ENCODE peak calls at places on chromosomes 2 and 18, in four cellular contexts. One of them, this sample, is unnamed.

GRCh38 chr18:22465859-22466602 is 48.3 kb upstream of the CTAGE1 start:
- DNase-seq in NB4: peak; percentile 5
- DNase-seq in HL-60: no peak
- DNase-seq in foreskin fibroblast: peak; percentile 84
- DNase-seq in this sample: no peak

GRCh38 chr2:226796840-226797288 is 2.8 kb downstream of the IRS1 start:
- DNase-seq in HL-60: no peak
- DNase-seq in foreskin fibroblast: peak; percentile 64
- DNase-seq in NB4: peak; percentile 26
- DNase-seq in this sample: no peak

GRCh38 chr18:79026491-79026890 is 42.7 kb upstream of the ATP9B start:
- DNase-seq in NB4: no peak
- DNase-seq in foreskin fibroblast: no peak
- DNase-seq in HL-60: no peak
- DNase-seq in this sample: no peak

GRCh38 chr2:67565761-67566160 is 168.6 kb downstream of the ETAA1 start:
- DNase-seq in NB4: no peak
- DNase-seq in foreskin fibroblast: peak; percentile 73
- DNase-seq in HL-60: no peak
- DNase-seq in this sample: no peak

GRCh38 chr2:159859583-159859982 is 61.6 kb upstream of the CD302 start:
- DNase-seq in foreskin fibroblast: no peak
- DNase-seq in NB4: no peak
- DNase-seq in HL-60: no peak
- DNase-seq in this sample: no peak

GRCh38 chr2:63344575-63345284 is 243.5 kb downstream of the WDPCP start:
- DNase-seq in foreskin fibroblast: no peak
- DNase-seq in HL-60: no peak
- DNase-seq in NB4: no peak
- DNase-seq in this sample: no peak

GRCh38 chr2:235960716-235961640 is 207.2 kb downstream of the GBX2 start:
- DNase-seq in NB4: no peak
- DNase-seq in HL-60: no peak
- DNase-seq in foreskin fibroblast: no peak
- DNase-seq in this sample: no peak

GRCh38 chr2:20567159-20567925 is 83.6 kb downstream of the HS1BP3 start:
- DNase-seq in HL-60: no peak
- DNase-seq in foreskin fibroblast: no peak
- DNase-seq in NB4: no peak
- DNase-seq in this sample: no peak

GRCh38 chr2:19609266-19609665 is 250.8 kb upstream of the OSR1 start:
- DNase-seq in NB4: no peak
- DNase-seq in HL-60: no peak
- DNase-seq in foreskin fibroblast: no peak
- DNase-seq in this sample: no peak

GRCh38 chr18:65523461-65523860 is 227.4 kb upstream of the CDH7 start:
- DNase-seq in HL-60: no peak
- DNase-seq in foreskin fibroblast: no peak
- DNase-seq in NB4: no peak
- DNase-seq in this sample: no peak

GRCh38 chr18:13530215-13530878 is 196.0 kb downstream of the FAM210A start:
- DNase-seq in foreskin fibroblast: no peak
- DNase-seq in NB4: no peak
- DNase-seq in HL-60: peak; percentile 15
- DNase-seq in this sample: no peak

GRCh38 chr2:70381821-70382220 is 80.0 kb upstream of the FAM136A start:
- DNase-seq in NB4: no peak
- DNase-seq in HL-60: no peak
- DNase-seq in foreskin fibroblast: no peak
- DNase-seq in this sample: no peak

GRCh38 chr2:148351439-148352143 is 293.0 kb upstream of the EPC2 start:
- DNase-seq in NB4: no peak
- DNase-seq in foreskin fibroblast: no peak
- DNase-seq in HL-60: no peak
- DNase-seq in this sample: no peak

GRCh38 chr2:73776869-73777519 is 2.9 kb downstream of the DUSP11 start:
- DNase-seq in NB4: no peak
- DNase-seq in foreskin fibroblast: peak; percentile 21
- DNase-seq in HL-60: no peak
- DNase-seq in this sample: no peak

GRCh38 chr2:23700627-23701026 is 226.3 kb downstream of the ATAD2B start:
- DNase-seq in HL-60: no peak
- DNase-seq in NB4: no peak
- DNase-seq in foreskin fibroblast: no peak
- DNase-seq in this sample: no peak

GRCh38 chr2:168239281-168239680 is 8.1 kb downstream of the STK39 start:
- DNase-seq in NB4: no peak
- DNase-seq in HL-60: no peak
- DNase-seq in foreskin fibroblast: no peak
- DNase-seq in this sample: no peak

GRCh38 chr2:189037518-189037917 is 63.3 kb downstream of the COL3A1 start:
- DNase-seq in NB4: no peak
- DNase-seq in HL-60: no peak
- DNase-seq in foreskin fibroblast: no peak
- DNase-seq in this sample: no peak

GRCh38 chr2:186569906-186570305 is 19.9 kb upstream of the ITGAV start:
- DNase-seq in NB4: no peak
- DNase-seq in foreskin fibroblast: no peak
- DNase-seq in HL-60: no peak
- DNase-seq in this sample: no peak

GRCh38 chr18:9025104-9025838 is 77.2 kb upstream of the NDUFV2 start:
- DNase-seq in NB4: no peak
- DNase-seq in foreskin fibroblast: peak; percentile 79
- DNase-seq in HL-60: no peak
- DNase-seq in this sample: no peak

GRCh38 chr2:54077088-54077900 is 38.1 kb upstream of the ACYP2 start:
- DNase-seq in HL-60: no peak
- DNase-seq in foreskin fibroblast: no peak
- DNase-seq in NB4: peak; percentile 50
- DNase-seq in this sample: no peak

GRCh38 chr2:210199854-210200253 is 25.4 kb downstream of the ACADL start:
- DNase-seq in HL-60: no peak
- DNase-seq in NB4: no peak
- DNase-seq in foreskin fibroblast: no peak
- DNase-seq in this sample: no peak

GRCh38 chr2:222208010-222208690 is 90.6 kb downstream of the PAX3 start:
- DNase-seq in NB4: no peak
- DNase-seq in foreskin fibroblast: no peak
- DNase-seq in HL-60: no peak
- DNase-seq in this sample: no peak

GRCh38 chr2:238487134-238487533 is 60.4 kb downstream of the ASB1 start:
- DNase-seq in HL-60: no peak
- DNase-seq in NB4: no peak
- DNase-seq in foreskin fibroblast: no peak
- DNase-seq in this sample: no peak

GRCh38 chr18:24710474-24710873 is 250.0 kb downstream of the HRH4 start:
- DNase-seq in NB4: no peak
- DNase-seq in HL-60: no peak
- DNase-seq in foreskin fibroblast: no peak
- DNase-seq in this sample: no peak

GRCh38 chr2:174681099-174681982 is 82.9 kb downstream of the CHRNA1 start:
- DNase-seq in NB4: no peak
- DNase-seq in HL-60: no peak
- DNase-seq in foreskin fibroblast: no peak
- DNase-seq in this sample: no peak

GRCh38 chr2:172465417-172466334 is 38.3 kb downstream of the ITGA6 start:
- DNase-seq in foreskin fibroblast: peak; percentile 76
- DNase-seq in HL-60: peak; percentile 78
- DNase-seq in NB4: peak; percentile 85
- DNase-seq in this sample: peak; percentile 86

GRCh38 chr2:160111951-160112798 is 49.8 kb upstream of the PLA2R1 start:
- DNase-seq in HL-60: no peak
- DNase-seq in NB4: no peak
- DNase-seq in foreskin fibroblast: no peak
- DNase-seq in this sample: no peak

GRCh38 chr2:151669585-151670081 is 64.6 kb downstream of the NEB start:
- DNase-seq in foreskin fibroblast: no peak
- DNase-seq in HL-60: peak; percentile 7
- DNase-seq in NB4: peak; percentile 16
- DNase-seq in this sample: no peak

GRCh38 chr2:169714699-169715098 is 18.9 kb upstream of the KLHL23 start:
- DNase-seq in HL-60: no peak
- DNase-seq in NB4: no peak
- DNase-seq in foreskin fibroblast: no peak
- DNase-seq in this sample: no peak

GRCh38 chr2:99404800-99405669 is 67.8 kb downstream of the EIF5B start:
- DNase-seq in NB4: no peak
- DNase-seq in HL-60: no peak
- DNase-seq in foreskin fibroblast: no peak
- DNase-seq in this sample: no peak
- H3K4me3 ChIP-seq in NB4: no peak overlapping the region
- H3K4me3 ChIP-seq in HL-60: no peak overlapping the region
- H3K4me3 ChIP-seq in foreskin fibroblast: no peak overlapping the region
- H3K4me3 ChIP-seq in this sample: peak overlapping the region; percentile 36

GRCh38 chr2:241373449-241373848 is 17.4 kb downstream of the FARP2 start:
- DNase-seq in NB4: no peak
- DNase-seq in foreskin fibroblast: no peak
- DNase-seq in HL-60: no peak
- DNase-seq in this sample: no peak
- TF ChIP-seq CTCF in NB4: no peak
- TF ChIP-seq CTCF in foreskin fibroblast: no peak
- TF ChIP-seq CTCF in HL-60: no peak
- TF ChIP-seq CTCF in this sample: no peak

GRCh38 chr2:1927896-1928568 is 183.7 kb upstream of the PXDN start:
- DNase-seq in HL-60: no peak
- DNase-seq in foreskin fibroblast: no peak
- DNase-seq in NB4: no peak
- DNase-seq in this sample: no peak

GRCh38 chr2:1922402-1923025 is 178.2 kb upstream of the PXDN start:
- DNase-seq in foreskin fibroblast: no peak
- DNase-seq in NB4: no peak
- DNase-seq in HL-60: no peak
- DNase-seq in this sample: no peak

GRCh38 chr2:1925928-1926327 is 181.6 kb upstream of the PXDN start:
- DNase-seq in foreskin fibroblast: no peak
- DNase-seq in HL-60: no peak
- DNase-seq in NB4: no peak
- DNase-seq in this sample: no peak

GRCh38 chr2:1923557-1923956 is 179.2 kb upstream of the PXDN start:
- DNase-seq in foreskin fibroblast: no peak
- DNase-seq in HL-60: no peak
- DNase-seq in NB4: no peak
- DNase-seq in this sample: no peak

GRCh38 chr2:1925516-1925915 is 181.2 kb upstream of the PXDN start:
- DNase-seq in foreskin fibroblast: no peak
- DNase-seq in HL-60: no peak
- DNase-seq in NB4: no peak
- DNase-seq in this sample: no peak
- H3K4me3 ChIP-seq in foreskin fibroblast: no peak overlapping the region
- H3K4me3 ChIP-seq in HL-60: no peak overlapping the region
- H3K4me3 ChIP-seq in NB4: no peak overlapping the region
- H3K4me3 ChIP-seq in this sample: no peak overlapping the region

DNA sequence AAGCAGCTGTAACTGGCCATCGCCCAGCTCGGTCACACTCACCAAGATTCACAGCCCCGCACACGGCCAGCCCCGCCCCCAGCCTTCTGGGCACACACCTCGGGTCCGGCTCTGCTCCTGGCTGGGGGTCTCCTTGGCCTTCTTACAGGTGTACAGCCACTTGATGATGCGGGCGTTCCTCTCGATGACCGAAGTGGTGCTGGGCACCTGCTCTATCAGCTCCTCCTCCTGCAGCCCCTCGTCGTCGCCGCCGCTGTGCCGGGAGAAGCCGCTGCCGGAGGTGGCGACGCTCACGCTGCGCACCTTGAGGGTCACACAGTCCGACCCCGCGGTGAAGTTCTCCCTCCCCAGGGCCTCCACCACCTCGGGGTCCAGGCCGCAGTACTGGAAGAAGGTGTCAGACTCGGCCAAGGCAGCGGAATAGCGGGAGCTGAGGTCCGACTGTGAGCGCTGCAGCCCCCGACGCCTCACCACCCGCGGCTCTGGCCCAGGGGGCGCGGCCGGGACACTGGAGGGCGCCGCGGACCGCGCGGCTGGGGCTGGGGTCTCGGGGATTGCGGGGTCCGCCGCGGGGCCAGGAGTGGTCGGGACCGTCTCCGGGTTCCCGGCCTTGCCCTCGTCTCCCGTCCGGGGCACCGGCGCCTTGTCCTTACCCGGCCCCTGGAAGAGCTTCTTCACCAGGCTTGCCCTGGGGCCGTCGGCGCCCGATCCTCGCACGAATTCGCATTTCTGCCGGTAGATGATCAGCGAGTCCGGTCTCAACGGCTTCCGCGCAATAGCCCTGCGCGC is 769 bp downstream of the FAM110C start:
- DNase-seq in HL-60: no peak
- DNase-seq in NB4: no peak
- DNase-seq in foreskin fibroblast: no peak
- DNase-seq in this sample: no peak
- TF ChIP-seq CTCF in HL-60: no peak
- TF ChIP-seq CTCF in NB4: no peak
- TF ChIP-seq CTCF in foreskin fibroblast: no peak
- TF ChIP-seq CTCF in this sample: no peak

GRCh38 chr2:143545643-143546275 is 416.5 kb downstream of the ARHGAP15 start:
- DNase-seq in HL-60: no peak
- DNase-seq in NB4: no peak
- DNase-seq in foreskin fibroblast: no peak
- DNase-seq in this sample: no peak

GRCh38 chr2:143545059-143545458 is 415.8 kb downstream of the ARHGAP15 start:
- DNase-seq in NB4: no peak
- DNase-seq in HL-60: no peak
- DNase-seq in foreskin fibroblast: no peak
- DNase-seq in this sample: no peak
- H3K4me3 ChIP-seq in NB4: no peak overlapping the region
- H3K4me3 ChIP-seq in HL-60: no peak overlapping the region
- H3K4me3 ChIP-seq in foreskin fibroblast: no peak overlapping the region
- H3K4me3 ChIP-seq in this sample: no peak overlapping the region

DNA sequence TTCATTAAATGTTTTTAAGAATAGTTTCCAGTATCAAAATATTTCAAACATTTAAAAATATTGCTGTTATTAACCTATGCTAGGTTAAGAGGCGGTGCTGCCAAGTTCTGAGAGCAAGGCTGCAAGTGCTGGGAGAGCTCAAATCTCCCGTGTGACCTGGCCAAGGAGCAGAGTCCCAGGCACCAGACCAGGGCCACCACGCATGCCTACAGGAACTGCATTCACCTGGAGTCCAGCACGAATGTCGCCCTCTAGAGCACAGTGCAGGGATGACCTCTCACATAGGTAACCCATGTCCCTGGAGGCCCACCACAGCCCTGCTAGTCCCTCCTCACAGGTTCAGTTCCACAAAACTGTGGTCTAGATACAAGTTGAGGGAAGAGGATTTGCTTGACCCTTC is 120.4 kb upstream of the POU3F3 start:
- DNase-seq in foreskin fibroblast: no peak
- DNase-seq in NB4: peak; percentile 42
- DNase-seq in HL-60: peak; percentile 26
- DNase-seq in this sample: peak; percentile 13
- TF ChIP-seq CTCF in foreskin fibroblast: no peak
- TF ChIP-seq CTCF in NB4: peak; percentile 61
- TF ChIP-seq CTCF in HL-60: peak; percentile 39
- TF ChIP-seq CTCF in this sample: peak; percentile 47

GRCh38 chr2:240445961-240446538 is 10.6 kb downstream of the GPC1 start:
- DNase-seq in HL-60: no peak
- DNase-seq in NB4: peak; percentile 47
- DNase-seq in foreskin fibroblast: no peak
- DNase-seq in this sample: no peak
- H3K4me3 ChIP-seq in HL-60: no peak overlapping the region
- H3K4me3 ChIP-seq in NB4: no peak overlapping the region
- H3K4me3 ChIP-seq in foreskin fibroblast: no peak overlapping the region
- H3K4me3 ChIP-seq in this sample: no peak overlapping the region

GRCh38 chr18:12074734-12075133 is 18.9 kb upstream of the ANKRD62 start:
- DNase-seq in NB4: no peak
- DNase-seq in HL-60: no peak
- DNase-seq in foreskin fibroblast: no peak
- DNase-seq in this sample: no peak
- TF ChIP-seq CTCF in NB4: no peak
- TF ChIP-seq CTCF in HL-60: no peak
- TF ChIP-seq CTCF in foreskin fibroblast: no peak
- TF ChIP-seq CTCF in this sample: peak; percentile 7

This sample was measured in LNCaP clone FGC.